ENCODE peak calls at places on chromosome 1, in eight cellular contexts. N, K, T, W, D, E, R and G are unnamed samples.

GRCh38 chr1:189313488-189313887 is 1164.2 kb downstream of the BRINP3 start:
- DNase-seq in K (no peak), T (no peak), D (no peak), W (no peak), E (no peak), R (no peak), N (no peak), G (no peak)

GRCh38 chr1:1355376-1355775 is 3.0 kb downstream of the MXRA8 start:
- DNase-seq in W (no peak), R (no peak), D (no peak), E (no peak), N (no peak), T (no peak), K (no peak), G (no peak)

GRCh38 chr1:216014046-216014445 is 409.2 kb downstream of the USH2A start:
- DNase-seq in D (no peak), N (no peak), E (no peak), K (no peak), T (no peak), R (no peak), W (no peak), G (no peak)

GRCh38 chr1:6630027-6630426 is 5.4 kb downstream of the THAP3 start:
- DNase-seq in D (no peak), K (no peak), R (no peak), N (no peak), W (no peak), T (no peak), E (no peak), G (no peak)

GRCh38 chr1:13892141-13892670 is 192.2 kb downstream of the PRDM2 start:
- DNase-seq in K (no peak), D (no peak), W (no peak), R (no peak), T (no peak), N (no peak), E (no peak), G (no peak)

GRCh38 chr1:204450461-204451257 is 39.0 kb upstream of the PPP1R15B start:
- DNase-seq in D (peak), R (no peak), N (no peak), T (no peak), E (no peak), W (no peak), K (no peak), G (no peak)

GRCh38 chr1:245986404-245987221 is 520.5 kb downstream of the SMYD3 start:
- DNase-seq in N (no peak), K (no peak), E (no peak), R (no peak), T (peak), W (no peak), D (no peak), G (no peak)

GRCh38 chr1:84722794-84723193 is 32.5 kb upstream of the SSX2IP start:
- DNase-seq in D (no peak), W (no peak), N (no peak), E (no peak), R (no peak), K (no peak), T (no peak), G (no peak)